ENCODE peak calls at places on chromosomes 1 and 21, in ten cellular contexts. S is tibial artery; W is GM23338; H is fibroblast of lung; L is adipocyte; U is neuronal stem cell; A is cardiac muscle cell; N is CD4-positive, alpha-beta memory T cell; T is Peyer's patch; D is BJ. F is an unnamed sample. For H3K36me3, the result is how much of the 10 kb centered on the place peaks cover.

GRCh38 chr1:84122780-84123382 is 21.2 kb upstream of the PRKACB start:
- DNase-seq in W (peak), A (peak), N (peak), D (no peak), S (no peak), T (no peak), H (peak), L (peak), U (no peak), F (no peak)

GRCh38 chr1:205374205-205375078 is 17.7 kb upstream of the KLHDC8A start:
- DNase-seq in N (no peak), T (no peak), S (no peak), L (peak), W (no peak), U (no peak), H (peak), D (peak), A (no peak), F (no peak)

GRCh38 chr1:154935749-154936415 is 637 bp downstream of the PMVK start:
- DNase-seq in D (no peak), T (no peak), A (no peak), N (no peak), L (no peak), W (no peak), S (no peak), U (no peak), H (no peak), F (no peak)

GRCh38 chr21:16308269-16308668 is 578.5 kb downstream of the USP25 start:
- DNase-seq in U (no peak), D (no peak), S (no peak), T (no peak), L (peak), A (no peak), N (no peak), H (peak), W (no peak), F (no peak)

GRCh38 chr1:12524266-12524665 is 93.7 kb downstream of the DHRS3 start:
- DNase-seq in D (no peak), N (no peak), H (no peak), A (no peak), T (no peak), S (peak), W (no peak), L (no peak), U (no peak), F (no peak)

GRCh38 chr1:6287431-6287886 is 26.6 kb upstream of the GPR153 start:
- DNase-seq in D (no peak), S (peak), H (no peak), U (no peak), L (peak), A (no peak), N (no peak), W (no peak), T (no peak), F (peak)

GRCh38 chr1:206725053-206725963 is 40.6 kb downstream of the MAPKAPK2 start:
- DNase-seq in N (peak), L (peak), W (peak), D (no peak), U (peak), T (no peak), H (peak), A (peak), S (peak), F (no peak)

GRCh38 chr1:83500987-83501591 is 497.8 kb downstream of the TTLL7 start:
- DNase-seq in L (no peak), W (no peak), D (no peak), S (no peak), H (no peak), U (no peak), A (no peak), N (no peak), T (no peak), F (no peak)

GRCh38 chr1:69911301-69911801 is 294.0 kb downstream of the LRRC40 start:
- DNase-seq in D (peak), U (no peak), N (no peak), T (no peak), H (peak), A (no peak), W (no peak), S (no peak), L (peak), F (no peak)

GRCh38 chr21:44456207-44456914 is 1.1 kb downstream of the LRRC3 start:
- DNase-seq in D (no peak), T (peak), S (peak), A (no peak), W (peak), L (no peak), N (no peak), U (no peak), H (no peak), F (no peak)

GRCh38 chr21:40902299-40902698 is 55.3 kb upstream of the DSCAM start:
- DNase-seq in N (no peak), D (no peak), W (no peak), A (no peak), S (no peak), T (no peak), L (no peak), U (no peak), H (no peak), F (no peak)

GRCh38 chr1:191851799-191852595 is 306.3 kb upstream of the RGS18 start:
- DNase-seq in N (no peak), A (peak), D (no peak), W (no peak), U (no peak), L (peak), T (no peak), H (peak), S (no peak), F (no peak)

GRCh38 chr1:63442141-63442475 is 74.7 kb downstream of the ALG6 start:
- DNase-seq in D (no peak), H (no peak), T (no peak), S (no peak), N (no peak), A (no peak), U (no peak), W (no peak), L (peak), F (no peak)

GRCh38 chr1:101293461-101294045 is 56.7 kb downstream of the S1PR1 start:
- DNase-seq in H (peak), A (no peak), U (no peak), S (no peak), D (peak), T (no peak), L (peak), N (peak), W (no peak), F (no peak)

GRCh38 chr1:85025940-85026339 is 22.4 kb downstream of the MCOLN3 start:
- DNase-seq in S (no peak), D (no peak), W (no peak), H (no peak), N (no peak), L (no peak), T (no peak), A (no peak), U (no peak), F (no peak)

GRCh38 chr1:59169703-59170102 is 127.2 kb upstream of the FGGY start:
- DNase-seq in A (no peak), N (no peak), W (no peak), D (no peak), L (no peak), H (no peak), S (no peak), U (no peak), T (no peak), F (no peak)

GRCh38 chr1:192810253-192810880 is 1.5 kb downstream of the RGS2 start:
- DNase-seq in U (peak), W (no peak), A (no peak), T (no peak), N (no peak), L (peak), S (peak), D (no peak), H (peak), F (no peak)

GRCh38 chr1:15188145-15188544 is 34.6 kb downstream of the TMEM51 start:
- DNase-seq in N (no peak), A (no peak), U (no peak), L (no peak), T (no peak), W (no peak), D (no peak), H (no peak), S (no peak), F (peak)

GRCh38 chr1:197736689-197737088 is 38.6 kb downstream of the DENND1B start:
- DNase-seq in W (no peak), U (no peak), L (peak), S (no peak), A (no peak), N (no peak), T (no peak), H (peak), D (peak), F (no peak)

GRCh38 chr1:35539824-35540261 is 17.4 kb downstream of the KIAA0319L start:
- DNase-seq in A (no peak), N (no peak), D (no peak), U (no peak), S (no peak), L (peak), H (peak), T (no peak), W (no peak), F (no peak)

GRCh38 chr1:218412181-218412580 is 67.0 kb downstream of the TGFB2 start:
- DNase-seq in T (no peak), H (peak), S (no peak), N (no peak), D (no peak), W (no peak), L (peak), U (no peak), A (no peak), F (no peak)

GRCh38 chr21:26982767-26983166 is 15.9 kb upstream of the ADAMTS5 start:
- DNase-seq in W (peak), D (no peak), U (no peak), N (no peak), L (peak), T (no peak), H (peak), A (no peak), S (no peak), F (no peak)

GRCh38 chr1:16006552-16007485 is 2.8 kb downstream of the SRARP start:
- DNase-seq in N (no peak), D (no peak), A (no peak), L (peak), T (peak), H (peak), U (no peak), S (no peak), W (no peak), F (no peak)

GRCh38 chr1:7379445-7379971 is 391.6 kb upstream of the VAMP3 start:
- DNase-seq in T (no peak), H (peak), L (peak), A (peak), D (peak), U (peak), N (no peak), S (peak), W (peak), F (no peak)

GRCh38 chr1:25484096-25484495 is 53.4 kb downstream of the MACO1 start:
- DNase-seq in T (no peak), H (no peak), N (no peak), S (peak), W (peak), A (no peak), D (no peak), U (no peak), L (no peak), F (peak)

GRCh38 chr1:21586926-21587601 is 77.8 kb downstream of the ALPL start:
- DNase-seq in D (peak), T (peak), U (no peak), W (peak), L (peak), H (peak), S (peak), A (peak), N (no peak), F (peak)

GRCh38 chr1:166145496-166145895 is 21.3 kb downstream of the FAM78B start:
- DNase-seq in U (no peak), A (no peak), L (no peak), T (no peak), H (peak), N (no peak), S (no peak), W (no peak), D (no peak), F (no peak)

GRCh38 chr1:32988665-32989064 is 24.1 kb upstream of the RNF19B start:
- DNase-seq in S (peak), A (no peak), N (no peak), T (no peak), U (no peak), H (peak), W (no peak), D (peak), L (peak), F (peak)

GRCh38 chr21:31967334-31967733 is 94.5 kb downstream of the HUNK start:
- DNase-seq in U (no peak), T (no peak), D (no peak), H (no peak), W (no peak), A (no peak), N (no peak), L (no peak), S (no peak), F (no peak)

GRCh38 chr21:43929217-43929971 is 64.4 kb downstream of the AGPAT3 start:
- DNase-seq in U (no peak), H (no peak), A (no peak), T (no peak), D (no peak), W (no peak), L (no peak), S (no peak), N (no peak), F (no peak)

GRCh38 chr1:145936247-145936646 is 9.0 kb upstream of the RBM8A start:
- DNase-seq in D (no peak), W (no peak), A (no peak), N (no peak), L (peak), S (no peak), U (no peak), T (no peak), H (no peak), F (no peak)

GRCh38 chr1:79532555-79532954 is 526.0 kb upstream of the ADGRL4 start:
- DNase-seq in L (no peak), U (no peak), D (no peak), S (no peak), T (no peak), H (no peak), A (no peak), N (no peak), W (no peak), F (no peak)

GRCh38 chr1:25714532-25714931 is 85.5 kb upstream of the SELENON start:
- DNase-seq in U (no peak), A (no peak), D (no peak), W (no peak), H (no peak), S (no peak), T (no peak), N (no peak), L (no peak), F (no peak)

GRCh38 chr1:92301021-92301420 is 2.2 kb downstream of the RPAP2 start:
- DNase-seq in L (no peak), S (no peak), T (no peak), D (no peak), A (no peak), U (no peak), N (no peak), H (no peak), W (no peak), F (no peak)

GRCh38 chr21:25735221-25735894 is 586 bp downstream of the GABPA start:
- DNase-seq in T (peak), H (peak), D (peak), W (peak), S (peak), L (peak), A (peak), N (peak), U (peak), F (peak)

GRCh38 chr1:175186371-175187160 is 6.0 kb downstream of the KIAA0040 start:
- DNase-seq in T (no peak), H (no peak), S (no peak), A (no peak), L (no peak), N (no peak), D (no peak), U (no peak), W (no peak), F (no peak)

GRCh38 chr1:40625076-40625475 is 40.4 kb downstream of the RIMS3 start:
- DNase-seq in L (peak), W (peak), H (no peak), S (peak), D (no peak), T (peak), N (no peak), U (no peak), A (peak), F (no peak)

GRCh38 chr1:79497193-79497773 is 490.8 kb upstream of the ADGRL4 start:
- DNase-seq in S (no peak), N (no peak), D (no peak), U (peak), A (peak), H (peak), T (no peak), L (peak), W (peak), F (no peak)

DNA sequence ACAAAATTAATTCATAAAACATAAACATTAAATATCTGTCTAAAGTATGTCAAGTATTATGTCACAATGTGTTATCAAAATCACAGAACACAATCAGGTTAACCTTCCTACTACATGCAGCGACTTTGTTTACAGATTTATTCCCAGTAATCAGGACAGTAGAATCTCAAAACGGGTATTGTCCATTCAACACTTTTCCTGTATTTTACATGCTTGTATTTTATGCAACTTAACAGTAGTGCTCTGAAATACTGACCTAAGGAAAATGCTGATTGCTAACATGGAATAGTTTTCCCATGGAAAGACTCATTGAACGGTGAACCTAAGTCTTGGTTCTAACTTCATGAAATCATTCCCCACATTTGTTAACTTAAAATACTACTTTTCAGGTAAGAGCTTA is 2.3 kb downstream of the SERBP1 start:
- DNase-seq in L (peak), T (no peak), H (no peak), D (no peak), U (no peak), N (no peak), A (no peak), W (no peak), S (no peak), F (no peak)
- H3K36me3 ChIP-seq in L (under half), T (under half), H (under half), D (under half), U (half or more), N (under half), A (under half), W (under half), S (under half), F (under half)

DNA sequence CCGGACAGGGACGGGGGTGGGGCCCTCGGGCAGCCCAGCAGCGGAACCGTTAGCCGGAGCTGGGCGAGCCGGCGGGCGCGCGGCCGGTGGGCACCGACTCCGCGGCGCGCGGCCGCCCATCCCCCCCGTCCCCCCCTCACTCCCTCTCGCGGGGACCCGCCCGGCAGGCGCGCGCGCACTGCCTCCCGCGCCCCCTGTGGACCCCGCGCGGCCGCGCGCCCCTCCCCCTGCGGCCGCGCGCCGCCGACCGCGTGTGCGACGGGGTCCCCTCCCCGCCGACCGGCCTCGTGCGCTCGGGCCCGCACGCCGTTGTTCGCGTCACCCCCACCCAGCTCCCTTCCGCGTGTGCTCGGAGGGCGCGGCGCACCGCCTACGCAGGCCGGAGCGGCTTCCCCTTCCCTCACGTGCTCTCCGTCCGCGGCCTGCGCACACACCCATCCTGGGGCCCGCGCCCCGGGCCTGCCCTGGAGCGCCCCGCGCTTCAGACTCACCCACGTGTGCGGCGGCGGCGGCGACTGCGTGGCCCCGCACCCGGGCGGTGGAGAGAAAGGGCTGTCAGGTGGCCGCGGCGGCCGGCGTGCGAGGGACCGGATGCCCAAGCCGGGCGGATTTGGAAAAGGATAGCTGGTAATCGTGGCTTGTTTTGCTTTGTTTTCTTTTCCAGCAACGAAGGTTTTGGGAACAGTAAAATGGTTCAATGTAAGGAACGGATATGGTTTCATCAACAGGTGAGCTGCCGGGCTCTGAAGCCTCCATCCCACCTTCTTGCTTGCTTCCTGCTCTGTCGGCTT is 716 bp downstream of the YBX1 start:
- DNase-seq in W (peak), T (peak), H (peak), D (no peak), S (peak), L (peak), A (peak), N (peak), U (peak), F (peak)
- H3K36me3 ChIP-seq in W (under half), T (under half), H (under half), D (under half), S (under half), L (under half), A (under half), N (under half), U (under half), F (under half)

GRCh38 chr1:11114966-11115365 is 15.3 kb upstream of the EXOSC10 start:
- DNase-seq in H (no peak), U (no peak), L (no peak), D (no peak), S (no peak), A (no peak), T (no peak), W (no peak), N (no peak), F (no peak)

DNA sequence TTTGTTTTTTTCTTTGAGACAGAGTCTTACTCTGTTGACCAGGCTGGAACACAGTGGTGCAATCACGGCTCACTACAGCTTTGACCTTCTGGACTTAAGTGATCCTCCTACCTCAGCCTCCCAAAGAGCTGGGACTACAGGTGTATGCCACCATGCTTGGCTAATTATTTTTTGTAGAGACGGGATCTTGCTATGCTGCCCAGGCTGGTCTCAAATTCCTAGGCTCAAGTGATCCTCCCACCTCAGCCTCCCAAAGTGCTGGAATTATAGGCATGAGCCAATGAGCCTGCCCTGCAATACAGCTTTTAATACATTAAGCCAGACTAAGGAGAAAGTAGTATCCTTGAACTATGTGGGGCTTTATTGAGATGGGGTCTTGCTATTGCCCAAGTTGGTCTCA is 16.6 kb upstream of the EXOSC10 start:
- DNase-seq in A (no peak), S (no peak), D (no peak), T (no peak), W (no peak), L (no peak), N (no peak), U (no peak), H (no peak), F (no peak)
- H3K36me3 ChIP-seq in A (under half), S (half or more), D (under half), T (under half), W (under half), L (half or more), N (under half), U (half or more), H (under half), F (under half)

GRCh38 chr1:156129687-156130577 is 15.4 kb downstream of the LMNA start:
- DNase-seq in A (peak), T (peak), U (peak), S (peak), N (peak), L (peak), W (peak), D (peak), H (peak), F (peak)
- H3K36me3 ChIP-seq in A (under half), T (under half), U (half or more), S (under half), N (under half), L (half or more), W (under half), D (under half), H (under half), F (under half)

GRCh38 chr1:44805311-44806024 is 1.7 kb downstream of the DYNLT4 start:
- DNase-seq in D (no peak), T (peak), H (no peak), L (no peak), N (no peak), W (no peak), A (no peak), U (no peak), S (peak), F (peak)
- H3K36me3 ChIP-seq in D (under half), T (under half), H (under half), L (under half), N (under half), W (under half), A (under half), U (under half), S (under half), F (under half)

GRCh38 chr1:1259948-1260614 is 13.6 kb upstream of the C1QTNF12 start:
- DNase-seq in A (no peak), D (no peak), W (no peak), N (no peak), L (no peak), H (no peak), S (no peak), T (no peak), U (no peak), F (no peak)
- H3K36me3 ChIP-seq in A (under half), D (under half), W (under half), N (under half), L (half or more), H (under half), S (half or more), T (under half), U (half or more), F (under half)

GRCh38 chr1:64841330-64842065 is 96.6 kb downstream of the RAVER2 start:
- DNase-seq in H (no peak), S (no peak), W (no peak), U (no peak), T (no peak), A (no peak), N (no peak), L (peak), D (no peak), F (no peak)
- H3K36me3 ChIP-seq in H (under half), S (half or more), W (under half), U (half or more), T (under half), A (under half), N (half or more), L (half or more), D (under half), F (under half)

F was measured in ovary.